ENCODE peak calls at places on chromosomes 3 and 15, in five cellular contexts. W is tibial artery, T is sigmoid colon, N is psoas muscle, V is neuronal stem cell. U is an unnamed sample. For H3K27me3, the result is how much of the 10 kb centered on the place peaks cover.

GRCh38 chr3:196082471-196082971 is 631 bp upstream of the TFRC start:
- DNase-seq in N (no peak), T (no peak), W (no peak), V (no peak), U (no peak)

GRCh38 chr3:85576091-85576690 is 617.4 kb downstream of the CADM2 start:
- DNase-seq in V (peak), W (no peak), T (peak), N (peak), U (no peak)

GRCh38 chr3:21795863-21796392 is 44.9 kb upstream of the ZNF385D start:
- DNase-seq in T (no peak), W (no peak), V (no peak), N (no peak), U (no peak)

GRCh38 chr3:115401298-115401697 is 222.0 kb upstream of the GAP43 start:
- DNase-seq in W (no peak), T (no peak), V (no peak), N (no peak), U (no peak)

GRCh38 chr15:32898414-32898813 is 180.6 kb downstream of the GREM1 start:
- DNase-seq in T (no peak), N (no peak), V (no peak), W (no peak), U (no peak)

GRCh38 chr3:104323226-104323625 is 1043.5 kb upstream of the ALCAM start:
- DNase-seq in V (no peak), T (no peak), N (no peak), W (no peak), U (no peak)

GRCh38 chr3:7733933-7734332 is 767.7 kb upstream of the LMCD1 start:
- DNase-seq in V (no peak), T (no peak), N (no peak), W (no peak), U (no peak)

GRCh38 chr3:113698891-113699465 is 2.5 kb upstream of the USF3 start:
- DNase-seq in N (no peak), T (no peak), W (no peak), V (no peak), U (no peak)

GRCh38 chr3:134373942-134374790 is at the start of gene AMOTL2:
- DNase-seq in N (peak), T (peak), W (peak), V (peak), U (no peak)

GRCh38 chr3:45736707-45737106 is 47.5 kb downstream of the SACM1L start:
- DNase-seq in V (no peak), N (no peak), T (no peak), W (no peak), U (no peak)

GRCh38 chr15:78050851-78051250 is 26.7 kb downstream of the TBC1D2B start:
- DNase-seq in N (no peak), V (no peak), T (no peak), W (peak), U (no peak)

GRCh38 chr3:25156526-25157075 is 271.5 kb upstream of the RARB start:
- DNase-seq in N (no peak), V (peak), T (no peak), W (no peak), U (no peak)

GRCh38 chr15:44215594-44215993 is 20.5 kb upstream of the FRMD5 start:
- DNase-seq in T (no peak), N (no peak), V (no peak), W (no peak), U (no peak)

GRCh38 chr3:163129287-163129686 is 1632.7 kb downstream of the OTOL1 start:
- DNase-seq in V (no peak), W (no peak), N (no peak), T (no peak), U (no peak)

GRCh38 chr3:61926913-61927312 is 365.5 kb downstream of the PTPRG start:
- DNase-seq in T (no peak), V (no peak), N (no peak), W (no peak), U (no peak)

GRCh38 chr3:149343951-149344350 is 10.5 kb upstream of the TM4SF18 start:
- DNase-seq in N (no peak), T (no peak), V (no peak), W (no peak), U (no peak)

GRCh38 chr3:30631237-30631961 is 25.0 kb downstream of the TGFBR2 start:
- DNase-seq in V (no peak), N (no peak), T (no peak), W (no peak), U (no peak)

GRCh38 chr3:120567370-120568197 is 28.6 kb upstream of the NDUFB4 start:
- DNase-seq in N (no peak), W (no peak), V (no peak), T (peak), U (no peak)

GRCh38 chr3:66507631-66508260 is 6.9 kb upstream of the LRIG1 start:
- DNase-seq in V (no peak), W (no peak), T (no peak), N (no peak), U (no peak)

GRCh38 chr15:73630796-73631471 is 2.3 kb downstream of the NPTN start:
- DNase-seq in N (no peak), V (no peak), T (no peak), W (no peak), U (no peak)

GRCh38 chr3:14890470-14890869 is 56.9 kb upstream of the NR2C2 start:
- DNase-seq in W (no peak), V (no peak), N (no peak), T (no peak), U (no peak)

GRCh38 chr3:107496855-107497254 is 25.9 kb upstream of the BBX start:
- DNase-seq in W (no peak), N (no peak), V (no peak), T (no peak), U (no peak)

GRCh38 chr15:64837502-64837901 is 4.2 kb upstream of the PLEKHO2 start:
- DNase-seq in W (no peak), V (no peak), N (no peak), T (peak), U (no peak)
- H3K4me3 ChIP-seq in W (no peak), V (no peak), N (no peak), T (no peak), U (no peak)

DNA sequence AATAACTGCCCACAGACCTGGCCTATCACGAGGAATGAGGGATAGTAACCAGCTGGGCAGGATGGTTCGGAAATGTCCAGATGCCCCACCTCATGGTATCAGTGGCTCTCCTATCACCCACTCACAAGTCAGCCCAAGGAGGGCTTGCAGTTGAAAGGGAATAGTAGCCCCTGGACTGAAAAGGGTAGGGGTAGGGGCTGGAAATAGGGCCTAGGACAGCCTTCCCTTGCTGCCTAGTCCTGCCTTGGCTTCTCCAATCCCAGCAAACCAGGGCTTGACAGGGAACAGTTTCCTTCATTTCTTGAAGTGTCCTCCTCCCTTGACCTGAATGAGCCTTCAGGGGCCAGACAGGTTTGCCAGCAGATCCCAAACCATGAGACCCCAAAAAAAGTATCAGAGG is 1.2 kb upstream of the CACNA2D2 start:
- DNase-seq in W (no peak), T (no peak), N (no peak), V (no peak), U (no peak)
- H3K27me3 ChIP-seq in W (under half), T (under half), N (under half), V (half or more), U (under half)

GRCh38 chr3:126082334-126083137 is 1.4 kb downstream of the SLC41A3 start:
- DNase-seq in T (no peak), W (no peak), N (no peak), V (no peak), U (no peak)
- H3K4me3 ChIP-seq in T (no peak), W (peak), N (peak), V (no peak), U (no peak)

GRCh38 chr3:17949116-17949515 is 206.7 kb upstream of the TBC1D5 start:
- DNase-seq in W (no peak), N (no peak), T (no peak), V (no peak), U (no peak)
- H3K27me3 ChIP-seq in W (under half), N (under half), T (under half), V (under half), U (under half)

GRCh38 chr15:68578960-68579935 is at the start of gene CORO2B:
- DNase-seq in N (peak), V (no peak), W (no peak), T (no peak), U (no peak)

GRCh38 chr15:68580026-68580882 is 1.5 kb downstream of the CORO2B start:
- DNase-seq in N (peak), V (no peak), T (peak), W (no peak), U (no peak)

GRCh38 chr15:68581725-68582124 is 2.9 kb downstream of the CORO2B start:
- DNase-seq in T (peak), N (no peak), W (peak), V (no peak), U (no peak)

GRCh38 chr15:68582236-68582635 is 3.4 kb downstream of the CORO2B start:
- DNase-seq in N (no peak), V (no peak), T (no peak), W (peak), U (no peak)

DNA sequence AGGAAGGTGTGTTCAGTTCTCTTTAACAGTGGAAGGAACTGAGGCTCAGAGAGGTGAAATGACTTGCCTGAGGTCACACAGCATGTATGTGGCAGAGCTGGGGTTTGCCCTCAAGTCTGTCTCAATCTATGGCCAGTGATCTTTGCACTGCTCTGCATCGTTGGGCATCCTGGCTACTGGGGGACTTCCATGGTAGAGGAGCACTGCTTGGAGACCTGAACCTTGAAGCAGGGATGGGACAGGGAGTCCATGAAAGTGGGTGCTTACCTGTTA is 2.0 kb downstream of the CORO2B start:
- DNase-seq in V (no peak), T (no peak), W (no peak), N (no peak), U (no peak)
- H3K4me3 ChIP-seq in V (no peak), T (no peak), W (no peak), N (no peak), U (no peak)

GRCh38 chr15:31377030-31377429 is 50.4 kb downstream of the KLF13 start:
- DNase-seq in N (no peak), W (no peak), T (no peak), V (no peak), U (no peak)

GRCh38 chr15:31381801-31382692 is 55.4 kb downstream of the KLF13 start:
- DNase-seq in T (no peak), W (peak), V (no peak), N (no peak), U (no peak)

GRCh38 chr15:31378363-31378903 is 51.8 kb downstream of the KLF13 start:
- DNase-seq in T (no peak), N (no peak), V (no peak), W (no peak), U (no peak)

GRCh38 chr15:31379042-31379441 is 52.4 kb downstream of the KLF13 start:
- DNase-seq in N (no peak), T (no peak), W (no peak), V (no peak), U (no peak)

DNA sequence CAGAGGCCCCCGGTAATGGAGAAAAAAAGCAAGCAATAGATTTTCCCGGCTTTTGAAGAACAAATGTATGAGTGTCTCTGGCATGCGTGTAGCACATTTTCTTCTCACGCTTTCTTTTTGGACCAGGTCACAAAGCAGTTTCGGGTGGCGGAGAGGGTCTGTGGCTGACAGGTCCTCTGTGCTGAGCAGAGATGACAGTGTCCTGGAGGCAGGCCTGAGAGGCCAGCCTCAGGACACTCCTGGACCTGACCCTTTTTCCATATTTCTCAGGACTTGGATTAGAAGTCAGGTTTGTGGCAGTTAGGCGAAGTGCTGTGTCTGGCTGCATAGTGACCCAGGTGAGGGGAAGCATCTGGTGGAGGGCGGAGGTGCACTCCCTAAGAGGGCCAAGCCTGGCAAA is 52.9 kb downstream of the KLF13 start:
- DNase-seq in V (no peak), W (no peak), T (peak), N (no peak), U (no peak)
- H3K27me3 ChIP-seq in V (under half), W (under half), T (under half), N (under half), U (under half)

GRCh38 chr3:58858126-58858525 is 191.6 kb upstream of the FAM3D start:
- DNase-seq in N (no peak), W (no peak), V (no peak), T (no peak), U (no peak)
- H3K4me3 ChIP-seq in N (no peak), W (no peak), V (no peak), T (no peak), U (no peak)

U was measured in esophagus squamous epithelium.